ENCODE peak calls at places on chromosomes 7 and 10, in nine cellular contexts. One of them, this sample, is unnamed.

GRCh38 chr7:74561898-74562613 is 95.5 kb upstream of the GTF2I start:
- DNase-seq in heart right ventricle: no peak
- DNase-seq in ovary: no peak
- DNase-seq in CD4-positive, CD25-positive, alpha-beta regulatory T cell: no peak
- DNase-seq in IMR-90: no peak
- DNase-seq in epithelial cell of esophagus: no peak
- DNase-seq in lung: no peak
- DNase-seq in breast epithelium: no peak
- DNase-seq in dorsolateral prefrontal cortex: no peak
- DNase-seq in this sample: no peak

GRCh38 chr10:90417056-90417455 is 440.8 kb downstream of the HTR7 start:
- DNase-seq in heart right ventricle: no peak
- DNase-seq in ovary: no peak
- DNase-seq in CD4-positive, CD25-positive, alpha-beta regulatory T cell: no peak
- DNase-seq in IMR-90: peak
- DNase-seq in epithelial cell of esophagus: peak
- DNase-seq in lung: no peak
- DNase-seq in breast epithelium: no peak
- DNase-seq in dorsolateral prefrontal cortex: no peak
- DNase-seq in this sample: no peak

GRCh38 chr7:144384555-144385245 is 18.8 kb downstream of the NOBOX start:
- DNase-seq in heart right ventricle: no peak
- DNase-seq in ovary: no peak
- DNase-seq in CD4-positive, CD25-positive, alpha-beta regulatory T cell: no peak
- DNase-seq in IMR-90: no peak
- DNase-seq in epithelial cell of esophagus: peak
- DNase-seq in lung: no peak
- DNase-seq in breast epithelium: no peak
- DNase-seq in dorsolateral prefrontal cortex: no peak
- DNase-seq in this sample: no peak

GRCh38 chr10:101027281-101027680 is 3.6 kb downstream of the PDZD7 start:
- DNase-seq in heart right ventricle: no peak
- DNase-seq in ovary: no peak
- DNase-seq in CD4-positive, CD25-positive, alpha-beta regulatory T cell: no peak
- DNase-seq in IMR-90: no peak
- DNase-seq in epithelial cell of esophagus: no peak
- DNase-seq in lung: no peak
- DNase-seq in breast epithelium: no peak
- DNase-seq in dorsolateral prefrontal cortex: no peak
- DNase-seq in this sample: no peak

GRCh38 chr7:70183278-70183677 is 585.0 kb downstream of the AUTS2 start:
- DNase-seq in heart right ventricle: no peak
- DNase-seq in ovary: no peak
- DNase-seq in CD4-positive, CD25-positive, alpha-beta regulatory T cell: no peak
- DNase-seq in IMR-90: no peak
- DNase-seq in epithelial cell of esophagus: no peak
- DNase-seq in lung: no peak
- DNase-seq in breast epithelium: no peak
- DNase-seq in dorsolateral prefrontal cortex: no peak
- DNase-seq in this sample: no peak

GRCh38 chr10:131230166-131230565 is 81.4 kb downstream of the TCERG1L start:
- DNase-seq in heart right ventricle: no peak
- DNase-seq in ovary: no peak
- DNase-seq in CD4-positive, CD25-positive, alpha-beta regulatory T cell: no peak
- DNase-seq in IMR-90: no peak
- DNase-seq in epithelial cell of esophagus: no peak
- DNase-seq in lung: no peak
- DNase-seq in breast epithelium: no peak
- DNase-seq in dorsolateral prefrontal cortex: no peak
- DNase-seq in this sample: no peak

GRCh38 chr7:52079726-52080125 is 763.1 kb upstream of the COBL start:
- DNase-seq in heart right ventricle: no peak
- DNase-seq in ovary: no peak
- DNase-seq in CD4-positive, CD25-positive, alpha-beta regulatory T cell: no peak
- DNase-seq in IMR-90: no peak
- DNase-seq in epithelial cell of esophagus: no peak
- DNase-seq in lung: no peak
- DNase-seq in breast epithelium: no peak
- DNase-seq in dorsolateral prefrontal cortex: no peak
- DNase-seq in this sample: no peak

GRCh38 chr10:77351386-77351785 is 286.2 kb downstream of the KCNMA1 start:
- DNase-seq in heart right ventricle: no peak
- DNase-seq in ovary: no peak
- DNase-seq in CD4-positive, CD25-positive, alpha-beta regulatory T cell: no peak
- DNase-seq in IMR-90: peak
- DNase-seq in epithelial cell of esophagus: no peak
- DNase-seq in lung: no peak
- DNase-seq in breast epithelium: no peak
- DNase-seq in dorsolateral prefrontal cortex: no peak
- DNase-seq in this sample: no peak

GRCh38 chr10:14146005-14146404 is 184.7 kb downstream of the FRMD4A start:
- DNase-seq in heart right ventricle: no peak
- DNase-seq in ovary: no peak
- DNase-seq in CD4-positive, CD25-positive, alpha-beta regulatory T cell: no peak
- DNase-seq in IMR-90: peak
- DNase-seq in epithelial cell of esophagus: peak
- DNase-seq in lung: no peak
- DNase-seq in breast epithelium: no peak
- DNase-seq in dorsolateral prefrontal cortex: no peak
- DNase-seq in this sample: no peak

GRCh38 chr10:6017781-6018354 is 40.5 kb upstream of the IL15RA start:
- DNase-seq in heart right ventricle: no peak
- DNase-seq in ovary: no peak
- DNase-seq in CD4-positive, CD25-positive, alpha-beta regulatory T cell: no peak
- DNase-seq in IMR-90: no peak
- DNase-seq in epithelial cell of esophagus: no peak
- DNase-seq in lung: no peak
- DNase-seq in breast epithelium: no peak
- DNase-seq in dorsolateral prefrontal cortex: no peak
- DNase-seq in this sample: no peak

GRCh38 chr10:96998329-96998888 is 166.3 kb downstream of the LCOR start:
- DNase-seq in heart right ventricle: no peak
- DNase-seq in ovary: peak
- DNase-seq in CD4-positive, CD25-positive, alpha-beta regulatory T cell: no peak
- DNase-seq in IMR-90: peak
- DNase-seq in epithelial cell of esophagus: peak
- DNase-seq in lung: no peak
- DNase-seq in breast epithelium: no peak
- DNase-seq in dorsolateral prefrontal cortex: no peak
- DNase-seq in this sample: no peak

GRCh38 chr10:83062871-83063270 is 1076.4 kb upstream of the GHITM start:
- DNase-seq in heart right ventricle: no peak
- DNase-seq in ovary: no peak
- DNase-seq in CD4-positive, CD25-positive, alpha-beta regulatory T cell: no peak
- DNase-seq in IMR-90: no peak
- DNase-seq in epithelial cell of esophagus: no peak
- DNase-seq in lung: no peak
- DNase-seq in breast epithelium: no peak
- DNase-seq in dorsolateral prefrontal cortex: no peak
- DNase-seq in this sample: no peak

GRCh38 chr10:91226093-91226492 is 5.6 kb downstream of the PCGF5 start:
- DNase-seq in heart right ventricle: no peak
- DNase-seq in ovary: no peak
- DNase-seq in CD4-positive, CD25-positive, alpha-beta regulatory T cell: no peak
- DNase-seq in IMR-90: no peak
- DNase-seq in epithelial cell of esophagus: no peak
- DNase-seq in lung: no peak
- DNase-seq in breast epithelium: no peak
- DNase-seq in dorsolateral prefrontal cortex: no peak
- DNase-seq in this sample: no peak

GRCh38 chr10:84026821-84027257 is 112.5 kb upstream of the GHITM start:
- DNase-seq in heart right ventricle: no peak
- DNase-seq in ovary: no peak
- DNase-seq in CD4-positive, CD25-positive, alpha-beta regulatory T cell: no peak
- DNase-seq in IMR-90: peak
- DNase-seq in epithelial cell of esophagus: peak
- DNase-seq in lung: no peak
- DNase-seq in breast epithelium: no peak
- DNase-seq in dorsolateral prefrontal cortex: no peak
- DNase-seq in this sample: no peak

GRCh38 chr10:1635340-1635739 is 102.0 kb downstream of the ADARB2 start:
- DNase-seq in heart right ventricle: no peak
- DNase-seq in ovary: no peak
- DNase-seq in CD4-positive, CD25-positive, alpha-beta regulatory T cell: no peak
- DNase-seq in IMR-90: no peak
- DNase-seq in epithelial cell of esophagus: no peak
- DNase-seq in lung: no peak
- DNase-seq in breast epithelium: no peak
- DNase-seq in dorsolateral prefrontal cortex: no peak
- DNase-seq in this sample: no peak

DNA sequence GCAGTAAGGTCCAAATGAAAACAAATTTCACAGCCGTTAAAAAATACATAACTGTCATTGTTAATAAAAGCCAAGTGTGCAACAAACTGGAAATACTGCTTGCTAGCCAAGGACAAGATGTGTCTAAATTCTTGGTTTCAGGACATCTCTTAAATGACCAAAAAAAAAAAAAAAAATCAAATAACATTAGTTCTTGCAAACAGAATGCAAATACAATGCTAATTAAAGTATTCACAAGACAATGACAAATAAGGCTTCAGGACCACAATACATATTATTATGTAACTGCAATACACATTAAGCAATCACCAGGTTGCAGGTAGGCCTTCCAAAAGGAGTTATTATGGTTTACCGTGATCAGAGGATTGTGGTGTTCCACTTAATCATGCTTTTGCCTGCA is 3.6 kb downstream of the ARHGAP21 start:
- DNase-seq in heart right ventricle: no peak
- DNase-seq in ovary: no peak
- DNase-seq in CD4-positive, CD25-positive, alpha-beta regulatory T cell: no peak
- DNase-seq in IMR-90: no peak
- DNase-seq in epithelial cell of esophagus: peak
- DNase-seq in lung: no peak
- DNase-seq in breast epithelium: no peak
- DNase-seq in dorsolateral prefrontal cortex: no peak
- DNase-seq in this sample: no peak
- H3K4me3 ChIP-seq in heart right ventricle: peak
- H3K4me3 ChIP-seq in ovary: peak
- H3K4me3 ChIP-seq in CD4-positive, CD25-positive, alpha-beta regulatory T cell: peak
- H3K4me3 ChIP-seq in IMR-90: peak
- H3K4me3 ChIP-seq in epithelial cell of esophagus: peak
- H3K4me3 ChIP-seq in lung: no peak
- H3K4me3 ChIP-seq in breast epithelium: peak
- H3K4me3 ChIP-seq in dorsolateral prefrontal cortex: peak
- H3K4me3 ChIP-seq in this sample: no peak

DNA sequence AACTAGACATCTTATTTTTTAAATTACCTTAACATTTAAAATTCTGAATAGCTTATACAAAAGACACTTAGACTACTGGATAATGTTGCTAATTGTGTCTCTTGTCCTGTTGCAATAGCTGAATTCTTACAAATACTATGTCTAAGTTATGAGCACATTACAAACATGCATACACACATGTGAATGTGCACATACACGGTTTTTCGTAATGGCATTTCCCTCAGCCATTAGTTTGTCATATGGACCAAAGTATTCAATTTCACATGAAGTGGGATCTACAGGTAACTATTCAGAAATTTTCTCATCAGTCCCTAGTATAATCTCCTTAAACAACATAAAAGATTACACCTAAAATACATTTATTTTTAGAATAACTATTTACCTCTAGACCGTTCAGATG is 178.6 kb upstream of the BET1 start:
- DNase-seq in heart right ventricle: no peak
- DNase-seq in ovary: no peak
- DNase-seq in CD4-positive, CD25-positive, alpha-beta regulatory T cell: no peak
- DNase-seq in IMR-90: no peak
- DNase-seq in epithelial cell of esophagus: no peak
- DNase-seq in lung: no peak
- DNase-seq in breast epithelium: no peak
- DNase-seq in dorsolateral prefrontal cortex: no peak
- DNase-seq in this sample: no peak
- H3K4me3 ChIP-seq in heart right ventricle: no peak
- H3K4me3 ChIP-seq in ovary: no peak
- H3K4me3 ChIP-seq in CD4-positive, CD25-positive, alpha-beta regulatory T cell: no peak
- H3K4me3 ChIP-seq in IMR-90: no peak
- H3K4me3 ChIP-seq in epithelial cell of esophagus: no peak
- H3K4me3 ChIP-seq in lung: no peak
- H3K4me3 ChIP-seq in breast epithelium: no peak
- H3K4me3 ChIP-seq in dorsolateral prefrontal cortex: no peak
- H3K4me3 ChIP-seq in this sample: no peak

DNA sequence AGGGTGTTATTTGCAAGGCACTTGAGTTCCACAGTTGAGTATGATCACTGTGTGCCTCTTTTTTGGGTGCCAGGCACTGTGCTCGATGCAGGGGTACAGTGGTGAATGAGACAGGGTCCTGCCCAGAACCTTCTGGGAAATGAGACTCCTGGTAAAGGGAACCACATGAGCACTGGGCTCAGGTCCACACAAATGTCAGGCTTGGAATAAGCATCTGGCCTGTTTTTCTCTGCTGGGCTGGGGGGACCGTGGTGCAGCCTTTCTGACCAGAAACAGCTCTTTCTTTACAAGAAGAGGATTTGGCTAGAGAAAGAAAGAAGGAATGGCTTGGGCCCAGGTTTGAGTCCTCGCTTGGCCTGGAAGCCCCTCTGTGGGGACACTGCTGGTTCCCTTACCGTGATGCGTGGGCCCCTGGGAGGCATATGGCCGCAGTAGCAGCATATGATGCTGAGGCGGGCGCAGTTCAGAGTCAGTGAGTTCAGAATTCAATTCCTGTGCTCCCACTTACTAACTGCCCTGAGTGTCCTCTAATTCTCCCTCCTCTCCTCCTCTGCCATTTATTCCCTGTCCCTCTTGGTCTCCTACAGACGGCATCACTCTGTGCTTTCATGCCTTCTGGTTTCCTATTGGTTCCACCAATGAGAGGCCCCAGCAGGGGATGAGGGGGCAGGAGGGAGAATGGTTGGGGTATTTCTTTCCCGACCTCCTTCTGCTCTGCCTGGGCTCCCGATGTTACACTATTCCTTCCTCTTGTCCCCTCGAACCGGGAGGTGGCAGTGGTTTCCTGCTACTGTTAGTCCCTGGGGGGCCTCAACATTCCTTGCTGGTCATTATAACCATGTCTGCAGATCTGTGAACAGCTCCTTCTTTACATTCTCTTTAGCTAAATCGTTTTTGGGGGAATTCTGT is 9.6 kb upstream of the KCP start:
- DNase-seq in heart right ventricle: no peak
- DNase-seq in ovary: no peak
- DNase-seq in CD4-positive, CD25-positive, alpha-beta regulatory T cell: no peak
- DNase-seq in IMR-90: no peak
- DNase-seq in epithelial cell of esophagus: no peak
- DNase-seq in lung: no peak
- DNase-seq in breast epithelium: no peak
- DNase-seq in dorsolateral prefrontal cortex: no peak
- DNase-seq in this sample: no peak
- H3K4me3 ChIP-seq in heart right ventricle: no peak
- H3K4me3 ChIP-seq in ovary: no peak
- H3K4me3 ChIP-seq in CD4-positive, CD25-positive, alpha-beta regulatory T cell: no peak
- H3K4me3 ChIP-seq in IMR-90: no peak
- H3K4me3 ChIP-seq in epithelial cell of esophagus: no peak
- H3K4me3 ChIP-seq in lung: no peak
- H3K4me3 ChIP-seq in breast epithelium: no peak
- H3K4me3 ChIP-seq in dorsolateral prefrontal cortex: no peak
- H3K4me3 ChIP-seq in this sample: no peak

DNA sequence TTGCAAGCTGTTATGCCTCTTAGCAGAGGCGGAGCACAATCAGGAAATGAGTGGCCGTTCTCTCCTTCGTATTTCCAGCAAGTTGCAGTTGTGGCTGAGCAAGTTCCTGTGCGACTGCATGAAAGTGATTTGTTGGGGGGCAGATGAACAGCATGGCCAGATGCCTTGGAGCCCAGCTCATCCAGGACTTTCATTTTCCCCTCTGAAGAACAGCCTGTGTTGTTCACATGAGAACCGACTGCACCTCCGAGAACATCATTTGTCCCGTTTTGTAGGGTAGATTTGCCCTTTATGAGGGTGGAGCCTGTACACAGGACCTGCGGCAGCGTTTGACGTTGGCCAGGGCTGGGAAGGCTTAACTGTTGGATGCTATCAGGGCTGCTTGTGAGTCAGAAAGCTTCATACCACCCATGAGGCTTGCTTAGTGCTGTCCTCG is 4.4 kb downstream of the BAG3 start:
- DNase-seq in heart right ventricle: peak
- DNase-seq in ovary: no peak
- DNase-seq in CD4-positive, CD25-positive, alpha-beta regulatory T cell: peak
- DNase-seq in IMR-90: peak
- DNase-seq in epithelial cell of esophagus: peak
- DNase-seq in lung: no peak
- DNase-seq in breast epithelium: no peak
- DNase-seq in dorsolateral prefrontal cortex: no peak
- DNase-seq in this sample: peak
- H3K4me3 ChIP-seq in heart right ventricle: peak
- H3K4me3 ChIP-seq in ovary: no peak
- H3K4me3 ChIP-seq in CD4-positive, CD25-positive, alpha-beta regulatory T cell: peak
- H3K4me3 ChIP-seq in IMR-90: peak
- H3K4me3 ChIP-seq in epithelial cell of esophagus: no peak
- H3K4me3 ChIP-seq in lung: no peak
- H3K4me3 ChIP-seq in breast epithelium: no peak
- H3K4me3 ChIP-seq in dorsolateral prefrontal cortex: no peak
- H3K4me3 ChIP-seq in this sample: peak